ENCODE peak calls at places on chromosomes 7 and 10, in five cellular contexts. R is EL; U is HT1080; O is effector memory CD8-positive, alpha-beta T cell; H is stimulated activated CD8-positive, alpha-beta memory T cell treated with anti-CD3 and anti-CD28 coated beads, Interleukin-15, amount 100 ng/mL, for 24 hours. A is an unnamed sample.

GRCh38 chr10:52312999-52313349 is 1.1 kb upstream of the DKK1 start:
- DNase-seq in U (no peak), R (no peak), O (no peak), H (no peak), A (peak)

GRCh38 chr7:1488016-1488415 is 16.2 kb downstream of the INTS1 start:
- DNase-seq in R (no peak), O (no peak), H (no peak), U (no peak), A (no peak)

GRCh38 chr7:29885626-29886025 is 79.3 kb downstream of the WIPF3 start:
- DNase-seq in U (no peak), R (no peak), O (no peak), H (no peak), A (no peak)

GRCh38 chr10:128854965-128855364 is 612.1 kb upstream of the MGMT start:
- DNase-seq in R (no peak), O (no peak), U (peak), H (no peak), A (no peak)

GRCh38 chr7:20778063-20778721 is 8.5 kb downstream of the SP8 start:
- DNase-seq in R (no peak), O (no peak), H (no peak), U (no peak), A (no peak)

GRCh38 chr7:30813466-30813865 is 42.2 kb downstream of the MINDY4 start:
- DNase-seq in O (no peak), U (no peak), H (no peak), R (no peak), A (no peak)

GRCh38 chr7:84497873-84498272 is 303.3 kb upstream of the SEMA3A start:
- DNase-seq in H (no peak), R (no peak), O (no peak), U (no peak), A (no peak)

GRCh38 chr10:131702521-131703356 is 198.1 kb upstream of the PPP2R2D start:
- DNase-seq in H (no peak), U (no peak), R (no peak), O (no peak), A (no peak)

GRCh38 chr10:21100190-21100589 is 203.1 kb upstream of the NEBL start:
- DNase-seq in H (no peak), U (no peak), R (no peak), O (no peak), A (no peak)

GRCh38 chr10:124093076-124093773 is at the start of gene CHST15:
- DNase-seq in R (peak), H (no peak), U (peak), O (no peak), A (peak)

GRCh38 chr10:79152423-79152817 is 83.7 kb downstream of the ZMIZ1 start:
- DNase-seq in U (peak), R (no peak), H (no peak), O (no peak), A (no peak)

GRCh38 chr10:16117305-16117695 is 257.0 kb upstream of the MINDY3 start:
- DNase-seq in R (no peak), U (no peak), O (no peak), H (no peak), A (no peak)

GRCh38 chr7:88015309-88015708 is 81.3 kb downstream of the ADAM22 start:
- DNase-seq in H (no peak), R (no peak), O (no peak), U (no peak), A (no peak)